ENCODE peak calls at places on chromosomes 4 and X, in nine cellular contexts. E is IMR-90, G is uterus, N is ovary, K is breast epithelium, H is adrenal gland, Y is body of pancreas, X is esophagus squamous epithelium, V is tibial nerve. P is an unnamed sample.
A peak's percentile ranks its signal among the peaks of the same experiment; 100 is the strongest.

GRCh38 chrX:768596-768995 is 138.0 kb downstream of the SHOX start:
- DNase-seq in E (no peak), N (no peak), Y (no peak), H (peak; percentile 10), G (no peak), K (no peak), X (no peak), V (no peak), P (no peak)

GRCh38 chr4:1855334-1856070 is 454 bp downstream of the LETM1 start:
- DNase-seq in H (peak; percentile 63), X (no peak), V (no peak), N (peak; percentile 68), Y (peak; percentile 33), G (no peak), K (no peak), E (no peak), P (no peak)

GRCh38 chrX:41145920-41146608 is 60.8 kb downstream of the USP9X start:
- DNase-seq in N (no peak), G (no peak), Y (no peak), E (peak; percentile 92), X (no peak), V (no peak), K (no peak), H (no peak), P (no peak)

GRCh38 chr4:121696140-121696640 is 590 bp downstream of the ANXA5 start:
- DNase-seq in N (peak; percentile 84), E (peak; percentile 85), X (peak; percentile 16), G (peak; percentile 89), V (peak; percentile 79), H (peak; percentile 93), K (peak; percentile 60), Y (peak; percentile 78), P (peak; percentile 91)

GRCh38 chr4:185203380-185204237 is at the start of gene CFAP97:
- DNase-seq in E (peak; percentile 87), G (peak; percentile 90), H (peak; percentile 96), V (peak; percentile 77), Y (peak; percentile 95), K (peak; percentile 79), N (peak; percentile 96), X (peak; percentile 41), P (peak; percentile 94)

GRCh38 chr4:185903205-185903604 is 91.2 kb upstream of the SORBS2 start:
- DNase-seq in K (no peak), E (no peak), H (no peak), Y (no peak), N (no peak), G (no peak), V (no peak), X (no peak), P (no peak)

GRCh38 chr4:173325007-173325736 is 9.0 kb downstream of the HMGB2 start:
- DNase-seq in Y (no peak), X (no peak), E (no peak), H (no peak), N (no peak), K (no peak), G (no peak), V (no peak), P (no peak)

GRCh38 chr4:110854021-110854678 is 231.3 kb upstream of the PITX2 start:
- DNase-seq in G (no peak), N (no peak), K (no peak), E (peak; percentile 84), X (no peak), V (no peak), Y (no peak), H (no peak), P (no peak)

GRCh38 chrX:63889001-63889400 is 104.0 kb upstream of the ARHGEF9 start:
- DNase-seq in G (no peak), E (peak; percentile 41), H (no peak), K (no peak), V (no peak), X (no peak), N (no peak), Y (no peak), P (no peak)

GRCh38 chr4:47914219-47914925 is at the start of gene NFXL1:
- DNase-seq in X (peak; percentile 96), E (peak; percentile 96), V (peak; percentile 95), G (peak; percentile 97), N (peak; percentile 97), H (peak; percentile 99), Y (peak; percentile 98), K (peak; percentile 95), P (peak; percentile 99)

GRCh38 chr4:83370640-83370906 is 35.9 kb upstream of the HPSE start:
- DNase-seq in V (no peak), K (no peak), E (peak; percentile 24), N (no peak), Y (no peak), H (no peak), X (no peak), G (no peak), P (no peak)

GRCh38 chr4:153344131-153345010 is at the start of gene MND1:
- DNase-seq in G (peak; percentile 80), K (peak; percentile 81), V (peak; percentile 66), E (peak; percentile 71), H (peak; percentile 83), N (peak; percentile 91), Y (peak; percentile 86), X (peak; percentile 7), P (peak; percentile 93)

GRCh38 chr4:184814686-184815045 is 11.1 kb downstream of the ACSL1 start:
- DNase-seq in H (peak; percentile 48), E (no peak), X (no peak), G (no peak), K (no peak), V (no peak), Y (no peak), N (no peak), P (no peak)

GRCh38 chr4:74320559-74321118 is 12.4 kb downstream of the EPGN start:
- DNase-seq in K (no peak), G (no peak), Y (peak; percentile 38), V (no peak), H (no peak), E (peak; percentile 55), N (no peak), X (no peak), P (no peak)

GRCh38 chr4:11765849-11766453 is 337.3 kb upstream of the HS3ST1 start:
- DNase-seq in V (no peak), H (peak; percentile 57), G (no peak), Y (peak; percentile 16), E (peak; percentile 37), X (no peak), N (no peak), K (no peak), P (no peak)

GRCh38 chrX:43940811-43941210 is 32.4 kb downstream of the NDP start:
- DNase-seq in X (no peak), Y (no peak), G (no peak), N (no peak), V (no peak), K (no peak), E (peak; percentile 42), H (no peak), P (no peak)

DNA sequence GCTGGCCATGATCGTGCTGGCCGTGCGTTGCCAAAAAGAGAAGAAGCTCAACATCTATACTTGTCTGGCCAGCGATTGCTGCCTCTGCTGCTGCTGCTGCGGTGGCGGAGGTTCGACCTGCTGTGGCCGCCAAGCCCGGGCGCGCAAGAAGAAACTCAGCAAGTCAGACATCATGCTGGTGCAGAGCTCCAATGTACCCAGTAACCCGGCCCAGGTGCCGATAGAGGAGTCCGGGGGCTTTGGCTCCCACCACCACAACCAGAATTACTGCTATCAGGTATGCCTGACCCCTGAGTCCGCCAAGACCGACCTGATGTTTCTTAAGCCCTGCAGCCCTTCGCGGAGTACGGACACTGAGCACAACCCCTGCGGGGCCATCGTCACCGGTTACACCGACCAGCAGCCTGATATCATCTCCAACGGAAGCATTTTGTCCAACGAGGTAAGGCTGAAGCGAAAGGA is 3.3 kb downstream of the PCDH10 start:
- DNase-seq in Y (no peak), E (no peak), G (no peak), V (no peak), N (peak; percentile 21), H (peak; percentile 60), X (no peak), K (no peak), P (no peak)
- H3K4me3 ChIP-seq in Y (no peak overlapping the region), E (no peak overlapping the region), G (peak overlapping the region; percentile 16), V (peak overlapping the region; percentile 55), N (peak overlapping the region; percentile 40), H (no peak overlapping the region), X (peak overlapping the region; percentile 29), K (peak overlapping the region; percentile 42), P (no peak overlapping the region)

GRCh38 chrX:11447418-11447817 is 154.2 kb downstream of the AMELX start:
- DNase-seq in N (no peak), V (no peak), K (no peak), Y (no peak), H (no peak), X (no peak), E (peak; percentile 6), G (no peak), P (no peak)

GRCh38 chrX:11449613-11450012 is 156.4 kb downstream of the AMELX start:
- DNase-seq in X (no peak), Y (no peak), V (no peak), H (no peak), N (no peak), E (no peak), K (no peak), G (no peak), P (no peak)

GRCh38 chrX:11445540-11445939 is 152.3 kb downstream of the AMELX start:
- DNase-seq in E (no peak), H (no peak), N (no peak), G (no peak), K (no peak), X (no peak), Y (no peak), V (no peak), P (no peak)

GRCh38 chrX:11446331-11446730 is 153.1 kb downstream of the AMELX start:
- DNase-seq in K (no peak), N (no peak), H (no peak), E (peak; percentile 55), X (no peak), Y (no peak), V (no peak), G (no peak), P (no peak)

GRCh38 chrX:11446951-11447350 is 153.7 kb downstream of the AMELX start:
- DNase-seq in V (no peak), Y (no peak), X (no peak), N (no peak), H (no peak), E (peak; percentile 35), G (no peak), K (no peak), P (no peak)
- TF ChIP-seq POLR2A in V (no peak), Y (no peak), X (no peak), N (no peak), H (no peak), E (no peak), G (no peak), K (no peak), P (no peak)

GRCh38 chr4:178198691-178199090 is 756.5 kb upstream of the AGA start:
- DNase-seq in Y (no peak), E (peak; percentile 60), X (no peak), K (no peak), V (no peak), N (no peak), G (no peak), H (no peak), P (no peak)
- H3K9me3 ChIP-seq in Y (no peaks in the 10 kb centered on the region), E (peaks cover 6% of the 10 kb centered on the region), X (no peaks in the 10 kb centered on the region), K (no peaks in the 10 kb centered on the region), V (no peaks in the 10 kb centered on the region), N (no peaks in the 10 kb centered on the region), G (no peaks in the 10 kb centered on the region), H (no peaks in the 10 kb centered on the region), P (no peaks in the 10 kb centered on the region)

DNA sequence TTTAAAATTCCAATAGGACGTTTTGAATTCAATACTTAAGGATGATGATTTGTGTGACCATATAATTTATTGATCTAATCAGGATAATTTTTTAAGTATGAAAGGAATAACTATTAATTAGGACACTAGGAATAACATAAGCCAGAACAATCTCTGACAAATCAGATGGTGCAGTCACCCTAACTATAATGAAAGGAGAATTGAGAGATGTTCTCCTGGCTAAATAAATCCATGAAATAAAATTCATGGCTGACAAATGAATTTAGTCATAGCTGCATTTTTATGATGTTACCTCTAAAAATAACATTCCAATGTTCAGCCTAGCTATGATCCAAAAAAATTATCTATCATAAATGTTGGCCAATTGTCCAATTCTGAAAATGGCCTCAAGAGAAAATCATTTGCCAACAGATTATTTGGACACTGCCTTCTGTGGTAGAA is 190.6 kb upstream of the NEIL3 start:
- DNase-seq in Y (no peak), N (no peak), K (no peak), X (no peak), G (no peak), V (no peak), H (no peak), E (peak; percentile 54), P (no peak)
- H3K4me3 ChIP-seq in Y (no peak overlapping the region), N (no peak overlapping the region), K (no peak overlapping the region), X (no peak overlapping the region), G (no peak overlapping the region), V (no peak overlapping the region), H (no peak overlapping the region), E (no peak overlapping the region), P (no peak overlapping the region)

P was measured in heart left ventricle.